ENCODE peak calls at places on chromosomes 3 and 15, in five cellular contexts. F is cardiac muscle cell, C is right lobe of liver, S is H9, H is pancreas. G is an unnamed sample.

GRCh38 chr3:140931-141330 is 55.6 kb upstream of the CHL1 start:
- DNase-seq in H (no peak), S (no peak), F (no peak), C (no peak), G (no peak)

GRCh38 chr3:133854264-133854663 is 41.4 kb downstream of the RAB6B start:
- DNase-seq in S (no peak), F (no peak), H (no peak), C (no peak), G (no peak)

GRCh38 chr3:64300790-64301423 is 75.6 kb upstream of the PRICKLE2 start:
- DNase-seq in H (no peak), S (no peak), C (no peak), F (peak), G (no peak)

GRCh38 chr15:99564221-99565030 is 1.4 kb upstream of the MEF2A start:
- DNase-seq in S (peak), C (no peak), H (peak), F (peak), G (peak)

GRCh38 chr15:47367991-47368390 is 349.3 kb upstream of the SEMA6D start:
- DNase-seq in H (no peak), S (no peak), F (no peak), C (no peak), G (no peak)

GRCh38 chr3:36740822-36741221 is 23.5 kb downstream of the DCLK3 start:
- DNase-seq in C (no peak), S (no peak), H (no peak), F (no peak), G (no peak)

GRCh38 chr3:18443670-18444596 is 18.8 kb upstream of the SATB1 start:
- DNase-seq in S (peak), C (peak), F (peak), H (peak), G (no peak)

GRCh38 chr3:82165266-82165665 is 403.8 kb upstream of the GBE1 start:
- DNase-seq in S (no peak), H (no peak), C (no peak), F (no peak), G (no peak)

GRCh38 chr3:71217640-71218222 is 365.8 kb downstream of the FOXP1 start:
- DNase-seq in C (no peak), H (no peak), S (no peak), F (no peak), G (no peak)

GRCh38 chr15:43792761-43793493 is 807 bp downstream of the SERF2 start:
- DNase-seq in H (no peak), C (peak), F (peak), S (no peak), G (no peak)

GRCh38 chr3:45154641-45155147 is 8.5 kb upstream of the CDCP1 start:
- DNase-seq in F (no peak), H (no peak), S (no peak), C (no peak), G (peak)

GRCh38 chr3:57097536-57097935 is 37.1 kb downstream of the SPATA12 start:
- DNase-seq in H (no peak), S (no peak), F (no peak), C (no peak), G (no peak)

GRCh38 chr3:170421147-170421641 is 2.5 kb downstream of the CLDN11 start:
- DNase-seq in C (no peak), H (no peak), S (no peak), F (peak), G (no peak)

GRCh38 chr3:20930034-20930433 is 744.0 kb upstream of the SGO1 start:
- DNase-seq in S (peak), F (peak), H (no peak), C (no peak), G (no peak)

GRCh38 chr3:11569156-11569741 is 74.5 kb downstream of the VGLL4 start:
- DNase-seq in C (no peak), S (no peak), F (no peak), H (no peak), G (no peak)

GRCh38 chr15:89203705-89204273 is 17.6 kb downstream of the RLBP1 start:
- DNase-seq in S (no peak), H (no peak), F (no peak), C (no peak), G (no peak)

GRCh38 chr3:120449701-120450216 is 1.0 kb downstream of the FSTL1 start:
- DNase-seq in F (peak), H (no peak), C (no peak), S (no peak), G (no peak)

GRCh38 chr15:55372701-55373440 is 35.3 kb downstream of the CCPG1 start:
- DNase-seq in S (no peak), C (no peak), H (no peak), F (no peak), G (no peak)

GRCh38 chr3:115581347-115582135 is 41.8 kb upstream of the GAP43 start:
- DNase-seq in H (no peak), C (no peak), F (peak), S (no peak), G (no peak)

GRCh38 chr3:162270059-162270458 is 773.5 kb downstream of the OTOL1 start:
- DNase-seq in S (no peak), C (no peak), H (no peak), F (no peak), G (no peak)

GRCh38 chr15:70055601-70056051 is 42.1 kb downstream of the TLE3 start:
- DNase-seq in H (no peak), F (no peak), C (no peak), S (no peak), G (no peak)

GRCh38 chr3:15520804-15521572 is 518 bp downstream of the COLQ start:
- DNase-seq in S (no peak), H (no peak), F (no peak), C (no peak), G (no peak)

GRCh38 chr3:153338487-153338886 is 176.5 kb downstream of the RAP2B start:
- DNase-seq in H (no peak), C (no peak), S (no peak), F (peak), G (no peak)

GRCh38 chr3:14482271-14482721 is 57.8 kb downstream of the GRIP2 start:
- DNase-seq in C (no peak), H (no peak), F (peak), S (no peak), G (no peak)

GRCh38 chr3:29937185-29937584 is 656.3 kb downstream of the RBMS3 start:
- DNase-seq in F (peak), S (no peak), H (no peak), C (no peak), G (no peak)

GRCh38 chr3:194040501-194041273 is 95.3 kb upstream of the HES1 start:
- DNase-seq in F (no peak), C (no peak), H (no peak), S (no peak), G (no peak)

GRCh38 chr15:96321422-96322391 is 8.8 kb upstream of the NR2F2 start:
- DNase-seq in S (peak), C (peak), H (no peak), F (peak), G (no peak)

GRCh38 chr15:73564255-73564654 is 68.9 kb downstream of the NPTN start:
- DNase-seq in C (no peak), H (no peak), F (peak), S (no peak), G (peak)

GRCh38 chr3:184384342-184384741 is 4.5 kb downstream of the CHRD start:
- DNase-seq in H (no peak), S (no peak), F (no peak), C (no peak), G (no peak)

GRCh38 chr15:63833246-63833696 is 477 bp downstream of the HERC1 start:
- DNase-seq in S (peak), H (peak), F (peak), C (peak), G (no peak)

GRCh38 chr15:100093211-100094126 is 248.3 kb downstream of the ADAMTS17 start:
- DNase-seq in F (peak), C (no peak), H (no peak), S (no peak), G (peak)

GRCh38 chr3:13879102-13879945 is 547 bp downstream of the WNT7A start:
- DNase-seq in F (no peak), H (no peak), C (no peak), S (peak), G (peak)

GRCh38 chr3:38730281-38730680 is 80.8 kb upstream of the SCN5A start:
- DNase-seq in F (peak), C (no peak), H (no peak), S (no peak), G (no peak)

GRCh38 chr3:156682963-156683362 is 8.6 kb downstream of the TIPARP start:
- DNase-seq in F (no peak), C (no peak), H (no peak), S (no peak), G (no peak)

GRCh38 chr3:61948699-61949305 is 387.4 kb downstream of the PTPRG start:
- DNase-seq in S (no peak), C (no peak), F (no peak), H (no peak), G (no peak)

GRCh38 chr15:98794211-98794610 is 145.9 kb downstream of the IGF1R start:
- DNase-seq in S (no peak), H (no peak), C (no peak), F (no peak), G (no peak)

GRCh38 chr3:55489804-55490132 is 2.7 kb upstream of the WNT5A start:
- DNase-seq in S (peak), C (no peak), H (no peak), F (no peak), G (peak)
- H3K27ac ChIP-seq in S (no peak), C (no peak), H (no peak), F (peak), G (no peak)

GRCh38 chr3:31776016-31776415 is 205.0 kb downstream of the OSBPL10 start:
- DNase-seq in H (no peak), C (no peak), S (no peak), F (no peak), G (no peak)

GRCh38 chr3:31772155-31772761 is 208.8 kb downstream of the OSBPL10 start:
- DNase-seq in F (no peak), C (no peak), S (no peak), H (no peak), G (no peak)

GRCh38 chr3:31775383-31775782 is 205.7 kb downstream of the OSBPL10 start:
- DNase-seq in S (no peak), C (no peak), F (no peak), H (no peak), G (no peak)

GRCh38 chr3:31770822-31771326 is 210.2 kb downstream of the OSBPL10 start:
- DNase-seq in C (no peak), F (peak), H (no peak), S (no peak), G (no peak)

DNA sequence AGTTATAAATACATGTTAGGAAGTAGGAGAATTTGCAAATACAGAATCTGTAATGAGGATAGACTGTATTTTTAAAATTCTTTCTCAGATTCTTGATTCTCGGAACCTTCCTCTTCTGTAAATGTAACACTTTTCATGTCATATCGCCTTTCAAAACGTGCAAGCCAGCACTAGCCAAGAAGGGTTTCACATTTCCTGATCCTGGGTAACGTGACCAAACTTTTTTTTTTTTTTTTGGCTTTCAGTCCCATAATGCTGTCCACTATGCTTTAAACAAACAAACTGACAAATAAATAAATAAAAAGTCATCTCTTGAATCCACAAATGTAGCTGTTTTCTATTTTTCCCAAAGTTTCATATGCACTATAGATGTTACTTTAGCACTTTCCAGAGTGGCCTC is 208.3 kb downstream of the OSBPL10 start:
- DNase-seq in S (no peak), C (no peak), F (no peak), H (no peak), G (no peak)
- H3K27ac ChIP-seq in S (no peak), C (no peak), F (no peak), H (no peak), G (no peak)

GRCh38 chr15:92533298-92533697 is 122.3 kb downstream of the FAM174B start:
- DNase-seq in H (no peak), F (no peak), S (no peak), C (no peak), G (no peak)

GRCh38 chr15:92541197-92542190 is 114.1 kb downstream of the FAM174B start:
- DNase-seq in H (no peak), F (no peak), S (no peak), C (no peak), G (peak)

DNA sequence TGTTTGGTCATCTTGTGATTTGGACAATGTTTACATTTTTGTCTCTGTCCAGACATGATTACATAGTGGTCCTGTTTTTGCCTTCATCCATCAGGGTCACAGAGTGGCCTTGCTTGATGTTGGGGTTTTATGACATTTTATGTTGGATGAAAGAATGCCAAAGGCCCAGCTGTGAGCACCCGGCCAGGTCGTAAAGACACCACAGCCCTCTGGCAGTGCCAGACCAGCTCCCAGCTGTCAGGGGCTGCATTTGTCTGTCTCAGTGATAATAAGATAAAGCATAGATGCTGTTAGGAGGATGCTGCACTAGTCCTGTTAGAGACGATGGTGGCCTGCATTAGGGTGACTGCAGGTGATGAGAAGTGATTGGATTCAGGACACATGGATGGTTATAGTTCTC is 117.5 kb downstream of the FAM174B start:
- DNase-seq in S (no peak), H (no peak), C (no peak), F (no peak), G (no peak)
- H3K27ac ChIP-seq in S (no peak), H (no peak), C (no peak), F (no peak), G (no peak)

DNA sequence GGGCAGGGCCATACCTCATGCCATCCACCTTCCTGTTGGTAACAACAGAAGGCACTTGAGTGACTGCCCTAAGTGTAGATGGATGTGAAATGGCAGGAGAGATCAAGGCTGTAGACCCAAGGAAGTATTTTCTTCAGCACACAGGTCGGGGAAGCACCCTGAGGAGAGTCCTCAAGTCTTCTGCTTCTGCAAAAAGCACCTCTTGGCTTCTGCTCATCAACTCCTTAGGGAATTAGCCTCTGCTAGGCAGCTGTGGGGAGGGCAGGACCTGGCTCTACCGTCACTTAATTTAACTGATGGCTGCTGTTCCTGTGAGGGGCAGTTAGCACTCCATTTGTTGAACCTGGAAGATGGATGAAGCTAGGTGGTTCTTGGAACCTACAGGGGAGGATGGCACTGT is 6.9 kb upstream of the CACNA2D2 start:
- DNase-seq in C (no peak), H (no peak), F (no peak), S (no peak), G (no peak)
- H3K27ac ChIP-seq in C (no peak), H (no peak), F (no peak), S (no peak), G (no peak)

GRCh38 chr3:196641278-196642058 is 2.0 kb downstream of the NRROS start:
- DNase-seq in F (no peak), S (no peak), C (no peak), H (no peak), G (no peak)

GRCh38 chr3:196645917-196646735 is 6.6 kb downstream of the NRROS start:
- DNase-seq in C (no peak), S (no peak), H (no peak), F (no peak), G (no peak)

GRCh38 chr3:196643201-196643749 is 3.8 kb downstream of the NRROS start:
- DNase-seq in H (no peak), C (peak), F (no peak), S (no peak), G (no peak)

GRCh38 chr3:196645091-196645490 is 5.6 kb downstream of the NRROS start:
- DNase-seq in C (no peak), S (no peak), H (no peak), F (no peak), G (no peak)

GRCh38 chr3:196643761-196644160 is 4.3 kb downstream of the NRROS start:
- DNase-seq in F (no peak), C (no peak), S (no peak), H (no peak), G (no peak)
- H3K27ac ChIP-seq in F (no peak), C (no peak), S (no peak), H (no peak), G (no peak)

GRCh38 chr3:52406791-52407510 is 38.0 kb downstream of the SEMA3G start:
- DNase-seq in C (no peak), F (no peak), H (no peak), S (no peak), G (no peak)

GRCh38 chr3:52405066-52405465 is 39.8 kb downstream of the SEMA3G start:
- DNase-seq in C (no peak), S (no peak), H (no peak), F (no peak), G (no peak)

GRCh38 chr3:52406231-52406661 is 38.7 kb downstream of the SEMA3G start:
- DNase-seq in F (no peak), H (no peak), C (no peak), S (no peak), G (no peak)

GRCh38 chr3:52404391-52404790 is 40.5 kb downstream of the SEMA3G start:
- DNase-seq in F (no peak), H (no peak), C (no peak), S (no peak), G (no peak)

GRCh38 chr3:52405601-52406115 is 39.2 kb downstream of the SEMA3G start:
- DNase-seq in S (no peak), C (no peak), H (no peak), F (no peak), G (no peak)
- H3K27ac ChIP-seq in S (no peak), C (no peak), H (no peak), F (no peak), G (no peak)